ENCODE peak calls at places on chromosome 22, in five cellular contexts. I, F, M, P and B are unnamed samples.

GRCh38 chr22:24247011-24247507 is 2.2 kb upstream of the GGT5 start:
- DNase-seq in P (no peak), M (no peak), I (peak; percentile 48), F (peak; percentile 40), B (no peak)

GRCh38 chr22:31676700-31677099 is 14.7 kb upstream of the PISD start:
- DNase-seq in P (peak; percentile 91), F (peak; percentile 93), M (peak; percentile 98), I (peak; percentile 97), B (no peak)

GRCh38 chr22:39999144-39999757 is 4.5 kb downstream of the FAM83F start:
- DNase-seq in M (no peak), I (no peak), P (no peak), F (peak; percentile 61), B (no peak)

GRCh38 chr22:49026476-49027121 is 801.1 kb downstream of the BRD1 start:
- DNase-seq in F (no peak), I (no peak), P (no peak), M (no peak), B (peak; percentile 5)

GRCh38 chr22:44351685-44352377 is 39.1 kb upstream of the SHISAL1 start:
- DNase-seq in M (no peak), I (no peak), F (peak; percentile 89), P (no peak), B (no peak)

GRCh38 chr22:48760481-48761238 is 1067.0 kb downstream of the BRD1 start:
- DNase-seq in M (peak; percentile 39), F (no peak), I (no peak), P (peak; percentile 4), B (no peak)

GRCh38 chr22:24517446-24517845 is 22.3 kb downstream of the UPB1 start:
- DNase-seq in I (no peak), M (no peak), F (no peak), P (no peak), B (no peak)

GRCh38 chr22:32307055-32307454 is 50.6 kb upstream of the RFPL3 start:
- DNase-seq in F (no peak), I (no peak), M (no peak), P (no peak), B (no peak)

GRCh38 chr22:39932918-39933649 is 27.1 kb upstream of the TMA7B start:
- DNase-seq in M (no peak), F (peak; percentile 43), I (no peak), P (peak; percentile 74), B (no peak)

GRCh38 chr22:35622132-35622913 is 5.2 kb upstream of the MB start:
- DNase-seq in M (no peak), P (no peak), I (peak; percentile 50), F (no peak), B (no peak)

GRCh38 chr22:37345863-37346514 is 63.7 kb downstream of the CYTH4 start:
- DNase-seq in M (no peak), F (peak; percentile 99), I (no peak), P (no peak), B (no peak)

GRCh38 chr22:35435201-35435712 is 35.3 kb downstream of the MCM5 start:
- DNase-seq in P (no peak), M (no peak), F (no peak), I (no peak), B (no peak)

GRCh38 chr22:39522567-39523300 is 2.4 kb downstream of the ATF4 start:
- DNase-seq in M (no peak), P (no peak), I (no peak), F (peak; percentile 75), B (no peak)

GRCh38 chr22:43197271-43197941 is 10.5 kb upstream of the TTLL12 start:
- DNase-seq in I (no peak), P (no peak), M (no peak), F (no peak), B (no peak)

GRCh38 chr22:21927174-21927823 is 25.3 kb downstream of the PPM1F start:
- DNase-seq in I (no peak), P (no peak), F (no peak), M (no peak), B (no peak)

GRCh38 chr22:42932857-42933782 is 76.0 kb upstream of the ARFGAP3 start:
- DNase-seq in F (no peak), M (peak; percentile 41), I (no peak), P (no peak), B (no peak)

GRCh38 chr22:31340360-31340759 is 5.8 kb downstream of the PATZ1 start:
- DNase-seq in P (no peak), I (no peak), M (no peak), F (no peak), B (no peak)